ENCODE peak calls at places on chromosomes 6 and 20, in ten cellular contexts. E, B, O, Q, X, U, D, G, H and T are unnamed samples.

GRCh38 chr6:37202788-37203491 is 33.0 kb downstream of the PIM1 start:
- DNase-seq in U (no peak), X (no peak), O (no peak), D (no peak), G (no peak), B (no peak), H (no peak), Q (no peak), E (peak; percentile 24), T (no peak)

GRCh38 chr20:45771182-45771759 is 20.4 kb downstream of the WFDC3 start:
- DNase-seq in D (peak; percentile 87), O (peak; percentile 76), E (peak; percentile 74), Q (peak; percentile 79), X (peak; percentile 80), G (peak; percentile 74), B (peak; percentile 87), U (peak; percentile 92), H (peak; percentile 71), T (peak; percentile 58)

GRCh38 chr6:74068945-74069570 is 373.1 kb downstream of the CD109 start:
- DNase-seq in D (no peak), G (peak; percentile 86), O (no peak), X (peak; percentile 93), B (no peak), H (no peak), E (no peak), Q (no peak), U (no peak), T (no peak)

GRCh38 chr6:127023001-127023778 is 95.3 kb upstream of the RSPO3 start:
- DNase-seq in B (no peak), Q (no peak), G (no peak), X (no peak), O (no peak), H (no peak), E (no peak), U (no peak), D (no peak), T (no peak)

GRCh38 chr6:22042713-22043112 is 254.1 kb downstream of the PRL start:
- DNase-seq in E (no peak), G (peak; percentile 9), B (no peak), D (no peak), X (no peak), H (peak; percentile 30), Q (peak; percentile 26), O (peak; percentile 58), U (no peak), T (no peak)

GRCh38 chr6:132715204-132715603 is 1.3 kb upstream of the VNN1 start:
- DNase-seq in G (peak; percentile 87), E (no peak), D (peak; percentile 75), U (peak; percentile 77), H (no peak), O (no peak), Q (no peak), X (peak; percentile 76), B (peak; percentile 27), T (no peak)

GRCh38 chr6:53517021-53517420 is 27.9 kb downstream of the GCLC start:
- DNase-seq in E (no peak), D (no peak), X (no peak), B (no peak), Q (no peak), G (peak; percentile 23), U (peak; percentile 67), H (no peak), O (peak; percentile 51), T (no peak)

GRCh38 chr6:158290659-158291058 is 21.6 kb upstream of the TULP4 start:
- DNase-seq in B (no peak), H (no peak), Q (no peak), E (peak; percentile 53), U (no peak), D (no peak), X (no peak), O (no peak), G (no peak), T (peak; percentile 41)

GRCh38 chr6:158031445-158032353 is 50.0 kb downstream of the SYNJ2 start:
- DNase-seq in H (peak; percentile 77), D (no peak), X (peak; percentile 89), G (peak; percentile 96), O (no peak), B (no peak), E (no peak), Q (peak; percentile 88), U (peak; percentile 82), T (peak; percentile 41)

GRCh38 chr6:32840604-32841246 is 2.2 kb upstream of the TAP2 start:
- DNase-seq in X (no peak), Q (no peak), E (peak; percentile 25), G (no peak), O (no peak), D (no peak), B (no peak), H (no peak), U (no peak), T (no peak)

GRCh38 chr6:148851683-148852556 is 105.1 kb downstream of the UST start:
- DNase-seq in B (no peak), O (no peak), X (no peak), U (no peak), G (no peak), H (no peak), E (no peak), D (peak; percentile 44), Q (no peak), T (no peak)

GRCh38 chr6:21227486-21227885 is 366.1 kb upstream of the SOX4 start:
- DNase-seq in B (no peak), Q (no peak), H (no peak), O (no peak), G (peak; percentile 58), X (peak; percentile 54), U (no peak), E (no peak), D (no peak), T (no peak)

GRCh38 chr6:44057931-44058616 is 69.2 kb downstream of the MRPL14 start:
- DNase-seq in D (no peak), X (peak; percentile 73), B (no peak), G (peak; percentile 78), H (no peak), E (no peak), U (no peak), Q (no peak), O (no peak), T (no peak)
- H3K4me1 ChIP-seq in D (no peaks in the 10 kb centered on the region), X (peaks cover 62% of the 10 kb centered on the region), B (no peaks in the 10 kb centered on the region), G (peaks cover 78% of the 10 kb centered on the region), H (peaks cover 74% of the 10 kb centered on the region), E (no peaks in the 10 kb centered on the region), U (peaks cover 43% of the 10 kb centered on the region), Q (peaks cover 80% of the 10 kb centered on the region), O (peaks cover 2% of the 10 kb centered on the region), T (no peaks in the 10 kb centered on the region)

DNA sequence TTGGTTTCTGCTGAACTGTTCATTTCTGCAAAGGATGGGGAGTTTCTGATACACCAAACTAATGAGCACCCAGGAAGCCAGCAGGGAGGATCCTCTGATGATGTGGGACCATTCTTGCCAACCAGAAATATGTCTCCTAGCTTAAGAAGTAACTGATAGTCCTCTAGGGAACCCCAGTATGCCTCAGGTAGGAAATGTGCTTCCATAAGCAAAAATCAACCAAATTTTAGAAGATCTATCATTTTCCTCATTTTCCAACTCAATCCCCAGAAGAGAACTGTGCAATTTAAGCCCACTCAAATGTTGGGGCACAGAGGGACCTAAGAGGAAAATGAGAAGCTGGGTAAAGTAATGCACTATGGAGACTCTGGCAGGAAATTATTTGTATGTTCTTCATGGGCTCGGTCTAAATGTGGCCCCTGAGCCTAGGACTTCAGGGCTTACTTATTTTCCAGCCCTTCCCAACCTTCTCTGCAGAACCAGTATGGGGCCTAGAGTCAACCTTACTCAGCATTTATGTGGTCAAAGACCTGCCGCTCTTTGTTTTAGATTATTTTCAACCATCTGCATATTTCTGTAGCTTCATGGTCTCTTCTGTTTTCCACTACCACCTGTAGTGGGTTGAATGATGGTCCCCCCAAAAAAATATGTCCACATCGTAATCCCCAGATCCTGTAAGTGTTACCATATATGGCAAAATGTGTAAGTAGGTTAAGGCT is 359.8 kb upstream of the CDH4 start:
- DNase-seq in U (no peak), X (no peak), G (no peak), Q (no peak), O (no peak), E (no peak), B (no peak), D (no peak), H (no peak), T (no peak)
- H3K9me3 ChIP-seq in U (no peaks in the 10 kb centered on the region), X (peaks cover 10% of the 10 kb centered on the region), G (no peaks in the 10 kb centered on the region), Q (no peaks in the 10 kb centered on the region), O (no peaks in the 10 kb centered on the region), E (no peaks in the 10 kb centered on the region), B (no peaks in the 10 kb centered on the region), D (no peaks in the 10 kb centered on the region), H (no peaks in the 10 kb centered on the region), T (no peaks in the 10 kb centered on the region)

DNA sequence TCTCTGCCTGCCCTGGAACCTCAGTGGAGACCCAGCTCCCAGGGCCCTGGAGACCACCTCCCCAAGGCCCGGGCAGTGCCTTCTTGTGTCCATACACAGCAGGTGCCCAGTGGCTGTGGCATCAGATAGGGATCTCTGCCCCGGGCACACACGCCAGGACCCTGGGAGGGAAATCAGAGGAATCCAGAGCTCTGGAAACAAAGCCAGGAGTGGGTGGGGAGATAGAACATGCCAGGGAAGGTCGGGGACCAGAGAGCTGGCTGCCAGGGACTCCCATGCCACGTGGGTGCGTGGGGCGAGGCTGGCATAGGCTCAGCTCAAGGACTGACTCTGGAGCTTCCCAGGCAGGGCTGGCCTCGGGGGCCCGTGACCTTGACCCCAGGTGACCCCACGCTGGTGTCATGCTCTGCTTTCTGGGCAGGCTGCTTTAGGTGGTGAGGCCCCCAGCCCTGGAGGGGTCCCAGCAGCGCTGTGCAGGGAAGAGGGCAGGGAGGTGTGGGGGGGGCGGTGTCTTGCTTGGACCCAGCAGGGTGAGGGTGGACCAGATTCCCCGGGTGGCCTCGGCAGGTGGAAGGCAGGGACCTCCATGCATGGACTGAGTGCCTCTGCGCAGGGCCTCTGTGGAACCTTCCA is 17.6 kb upstream of the GATA5 start:
- DNase-seq in E (no peak), U (peak; percentile 79), H (no peak), B (no peak), G (no peak), X (no peak), Q (peak; percentile 36), D (no peak), O (no peak), T (no peak)
- H3K4me1 ChIP-seq in E (no peaks in the 10 kb centered on the region), U (peaks cover 38% of the 10 kb centered on the region), H (peaks cover 41% of the 10 kb centered on the region), B (no peaks in the 10 kb centered on the region), G (no peaks in the 10 kb centered on the region), X (no peaks in the 10 kb centered on the region), Q (peaks cover 42% of the 10 kb centered on the region), D (peaks cover 5% of the 10 kb centered on the region), O (no peaks in the 10 kb centered on the region), T (no peaks in the 10 kb centered on the region)

DNA sequence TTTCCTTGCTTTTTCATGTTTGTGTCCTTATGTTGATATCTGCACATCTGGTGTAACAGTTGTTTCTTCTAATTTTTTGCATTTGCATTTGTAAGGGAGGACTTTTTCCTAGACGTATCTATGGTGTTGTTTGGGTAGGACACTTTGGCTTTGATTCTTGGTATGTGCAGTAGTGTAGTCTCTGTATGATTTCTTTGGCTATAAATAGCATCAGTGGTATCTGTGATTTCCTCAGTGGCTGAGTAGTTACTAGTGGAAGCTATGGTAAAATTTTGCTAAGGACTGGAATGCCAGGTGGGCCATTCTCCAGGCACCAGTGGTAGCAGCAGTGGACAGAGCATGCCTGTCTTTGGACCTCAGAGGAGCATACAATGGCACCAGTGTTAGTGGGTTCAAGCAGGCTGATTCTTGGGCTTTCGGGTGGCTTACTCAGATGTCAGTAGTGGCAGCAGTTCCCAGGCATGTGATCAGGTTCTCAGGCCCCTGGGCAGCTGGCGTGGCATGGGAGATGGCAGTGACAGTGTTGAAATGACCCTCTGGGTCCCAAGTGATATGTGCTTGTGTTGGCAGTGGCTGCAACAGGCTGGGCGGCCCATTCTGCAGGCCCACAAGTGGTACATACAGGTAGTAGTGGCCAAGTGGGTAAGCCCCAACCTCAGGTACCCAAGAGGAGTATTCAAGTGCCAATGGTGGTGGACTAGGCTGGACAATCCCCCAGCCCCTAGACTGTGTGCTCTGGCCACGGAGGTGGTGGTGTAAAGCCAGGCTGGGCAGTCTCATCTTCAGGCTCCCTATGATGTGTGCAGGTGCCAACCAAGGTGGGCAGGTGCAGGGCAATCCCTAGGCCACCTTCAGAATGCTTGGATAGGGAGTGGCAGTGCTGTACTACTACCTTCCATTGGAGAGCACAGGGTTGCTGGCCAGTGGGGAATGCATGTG is 54.5 kb downstream of the PLCG1 start:
- DNase-seq in Q (no peak), U (no peak), B (no peak), G (no peak), H (no peak), E (no peak), O (no peak), D (no peak), X (no peak), T (no peak)
- H3K9me3 ChIP-seq in Q (peaks cover 21% of the 10 kb centered on the region), U (no peaks in the 10 kb centered on the region), B (peaks cover 5% of the 10 kb centered on the region), G (no peaks in the 10 kb centered on the region), H (peaks cover 47% of the 10 kb centered on the region), E (no peaks in the 10 kb centered on the region), O (no peaks in the 10 kb centered on the region), D (no peaks in the 10 kb centered on the region), X (peaks cover 10% of the 10 kb centered on the region), T (no peaks in the 10 kb centered on the region)